ENCODE peak calls at places on chromosomes 16 and 17, in nine cellular contexts. One of them, this sample, is unnamed. For H3K36me3, the result is how much of the 10 kb centered on the place peaks cover.

GRCh38 chr17:48593840-48594411 is 347 bp upstream of the HOXB5 start:
- DNase-seq in upper lobe of left lung: peak
- DNase-seq in HCT116: no peak
- DNase-seq in prostate gland: peak
- DNase-seq in tibial nerve: peak
- DNase-seq in endothelial cell of umbilical vein: peak
- DNase-seq in uterus: peak
- DNase-seq in heart left ventricle: peak
- DNase-seq in Peyer's patch: peak
- DNase-seq in this sample: no peak

GRCh38 chr16:51148674-51149228 is 2.3 kb downstream of the SALL1 start:
- DNase-seq in upper lobe of left lung: no peak
- DNase-seq in HCT116: no peak
- DNase-seq in prostate gland: no peak
- DNase-seq in tibial nerve: no peak
- DNase-seq in endothelial cell of umbilical vein: no peak
- DNase-seq in uterus: no peak
- DNase-seq in heart left ventricle: no peak
- DNase-seq in Peyer's patch: no peak
- DNase-seq in this sample: no peak

GRCh38 chr16:82681592-82681991 is 54.8 kb downstream of the CDH13 start:
- DNase-seq in upper lobe of left lung: peak
- DNase-seq in HCT116: no peak
- DNase-seq in prostate gland: no peak
- DNase-seq in tibial nerve: no peak
- DNase-seq in endothelial cell of umbilical vein: no peak
- DNase-seq in uterus: no peak
- DNase-seq in heart left ventricle: no peak
- DNase-seq in Peyer's patch: no peak
- DNase-seq in this sample: no peak

GRCh38 chr16:75483222-75483621 is 12.0 kb downstream of the CHST6 start:
- DNase-seq in upper lobe of left lung: no peak
- DNase-seq in HCT116: peak
- DNase-seq in prostate gland: peak
- DNase-seq in tibial nerve: no peak
- DNase-seq in endothelial cell of umbilical vein: no peak
- DNase-seq in uterus: no peak
- DNase-seq in heart left ventricle: no peak
- DNase-seq in Peyer's patch: no peak
- DNase-seq in this sample: no peak

GRCh38 chr16:78844682-78845081 is 745.2 kb downstream of the WWOX start:
- DNase-seq in upper lobe of left lung: no peak
- DNase-seq in HCT116: no peak
- DNase-seq in prostate gland: no peak
- DNase-seq in tibial nerve: no peak
- DNase-seq in endothelial cell of umbilical vein: no peak
- DNase-seq in uterus: no peak
- DNase-seq in heart left ventricle: peak
- DNase-seq in Peyer's patch: no peak
- DNase-seq in this sample: no peak

GRCh38 chr17:74368341-74369152 is 1.2 kb downstream of the GPR142 start:
- DNase-seq in upper lobe of left lung: peak
- DNase-seq in HCT116: peak
- DNase-seq in prostate gland: peak
- DNase-seq in tibial nerve: peak
- DNase-seq in endothelial cell of umbilical vein: peak
- DNase-seq in uterus: peak
- DNase-seq in heart left ventricle: peak
- DNase-seq in Peyer's patch: peak
- DNase-seq in this sample: no peak

GRCh38 chr17:44536090-44536960 is 21.0 kb upstream of the FZD2 start:
- DNase-seq in upper lobe of left lung: peak
- DNase-seq in HCT116: no peak
- DNase-seq in prostate gland: no peak
- DNase-seq in tibial nerve: no peak
- DNase-seq in endothelial cell of umbilical vein: peak
- DNase-seq in uterus: no peak
- DNase-seq in heart left ventricle: peak
- DNase-seq in Peyer's patch: no peak
- DNase-seq in this sample: no peak

GRCh38 chr17:27914382-27914781 is 21.2 kb upstream of the LYRM9 start:
- DNase-seq in upper lobe of left lung: no peak
- DNase-seq in HCT116: no peak
- DNase-seq in prostate gland: no peak
- DNase-seq in tibial nerve: no peak
- DNase-seq in endothelial cell of umbilical vein: no peak
- DNase-seq in uterus: no peak
- DNase-seq in heart left ventricle: no peak
- DNase-seq in Peyer's patch: no peak
- DNase-seq in this sample: no peak

GRCh38 chr17:4886830-4887229 is 12.5 kb upstream of the C17orf107 start:
- DNase-seq in upper lobe of left lung: no peak
- DNase-seq in HCT116: no peak
- DNase-seq in prostate gland: no peak
- DNase-seq in tibial nerve: no peak
- DNase-seq in endothelial cell of umbilical vein: no peak
- DNase-seq in uterus: no peak
- DNase-seq in heart left ventricle: peak
- DNase-seq in Peyer's patch: no peak
- DNase-seq in this sample: no peak

GRCh38 chr17:8264836-8265542 is 15.9 kb downstream of the PFAS start:
- DNase-seq in upper lobe of left lung: peak
- DNase-seq in HCT116: no peak
- DNase-seq in prostate gland: no peak
- DNase-seq in tibial nerve: no peak
- DNase-seq in endothelial cell of umbilical vein: no peak
- DNase-seq in uterus: no peak
- DNase-seq in heart left ventricle: no peak
- DNase-seq in Peyer's patch: no peak
- DNase-seq in this sample: no peak

GRCh38 chr17:75588546-75589016 is 981 bp downstream of the MYO15B start:
- DNase-seq in upper lobe of left lung: no peak
- DNase-seq in HCT116: no peak
- DNase-seq in prostate gland: peak
- DNase-seq in tibial nerve: no peak
- DNase-seq in endothelial cell of umbilical vein: no peak
- DNase-seq in uterus: peak
- DNase-seq in heart left ventricle: peak
- DNase-seq in Peyer's patch: no peak
- DNase-seq in this sample: no peak

GRCh38 chr17:4199818-4200402 is 56.9 kb downstream of the CYB5D2 start:
- DNase-seq in upper lobe of left lung: no peak
- DNase-seq in HCT116: peak
- DNase-seq in prostate gland: no peak
- DNase-seq in tibial nerve: no peak
- DNase-seq in endothelial cell of umbilical vein: peak
- DNase-seq in uterus: no peak
- DNase-seq in heart left ventricle: no peak
- DNase-seq in Peyer's patch: no peak
- DNase-seq in this sample: no peak

GRCh38 chr17:39753514-39754160 is 15.9 kb downstream of the GRB7 start:
- DNase-seq in upper lobe of left lung: peak
- DNase-seq in HCT116: no peak
- DNase-seq in prostate gland: peak
- DNase-seq in tibial nerve: no peak
- DNase-seq in endothelial cell of umbilical vein: no peak
- DNase-seq in uterus: no peak
- DNase-seq in heart left ventricle: peak
- DNase-seq in Peyer's patch: peak
- DNase-seq in this sample: no peak

GRCh38 chr17:39755550-39756375 is 18.0 kb downstream of the GRB7 start:
- DNase-seq in upper lobe of left lung: no peak
- DNase-seq in HCT116: no peak
- DNase-seq in prostate gland: no peak
- DNase-seq in tibial nerve: no peak
- DNase-seq in endothelial cell of umbilical vein: no peak
- DNase-seq in uterus: no peak
- DNase-seq in heart left ventricle: no peak
- DNase-seq in Peyer's patch: peak
- DNase-seq in this sample: no peak

GRCh38 chr17:39752241-39752831 is 14.6 kb downstream of the GRB7 start:
- DNase-seq in upper lobe of left lung: peak
- DNase-seq in HCT116: no peak
- DNase-seq in prostate gland: no peak
- DNase-seq in tibial nerve: no peak
- DNase-seq in endothelial cell of umbilical vein: no peak
- DNase-seq in uterus: no peak
- DNase-seq in heart left ventricle: no peak
- DNase-seq in Peyer's patch: no peak
- DNase-seq in this sample: no peak

GRCh38 chr17:39754958-39755549 is 17.3 kb downstream of the GRB7 start:
- DNase-seq in upper lobe of left lung: no peak
- DNase-seq in HCT116: no peak
- DNase-seq in prostate gland: no peak
- DNase-seq in tibial nerve: no peak
- DNase-seq in endothelial cell of umbilical vein: no peak
- DNase-seq in uterus: no peak
- DNase-seq in heart left ventricle: no peak
- DNase-seq in Peyer's patch: peak
- DNase-seq in this sample: no peak

GRCh38 chr17:39754161-39754957 is 16.6 kb downstream of the GRB7 start:
- DNase-seq in upper lobe of left lung: peak
- DNase-seq in HCT116: peak
- DNase-seq in prostate gland: peak
- DNase-seq in tibial nerve: peak
- DNase-seq in endothelial cell of umbilical vein: peak
- DNase-seq in uterus: peak
- DNase-seq in heart left ventricle: peak
- DNase-seq in Peyer's patch: peak
- DNase-seq in this sample: peak
- TF ChIP-seq POLR2A in upper lobe of left lung: no peak
- TF ChIP-seq POLR2A in HCT116: peak
- TF ChIP-seq POLR2A in prostate gland: peak
- TF ChIP-seq POLR2A in tibial nerve: peak
- TF ChIP-seq POLR2A in endothelial cell of umbilical vein: peak
- TF ChIP-seq POLR2A in uterus: peak
- TF ChIP-seq POLR2A in heart left ventricle: peak
- TF ChIP-seq POLR2A in Peyer's patch: peak
- TF ChIP-seq POLR2A in this sample: peak

GRCh38 chr16:11034481-11034931 is 90.1 kb downstream of the CLEC16A start:
- DNase-seq in upper lobe of left lung: no peak
- DNase-seq in HCT116: no peak
- DNase-seq in prostate gland: no peak
- DNase-seq in tibial nerve: peak
- DNase-seq in endothelial cell of umbilical vein: no peak
- DNase-seq in uterus: peak
- DNase-seq in heart left ventricle: peak
- DNase-seq in Peyer's patch: no peak
- DNase-seq in this sample: no peak
- H3K36me3 ChIP-seq in upper lobe of left lung: under half
- H3K36me3 ChIP-seq in HCT116: under half
- H3K36me3 ChIP-seq in prostate gland: under half
- H3K36me3 ChIP-seq in tibial nerve: half or more
- H3K36me3 ChIP-seq in endothelial cell of umbilical vein: under half
- H3K36me3 ChIP-seq in uterus: under half
- H3K36me3 ChIP-seq in heart left ventricle: under half
- H3K36me3 ChIP-seq in Peyer's patch: under half
- H3K36me3 ChIP-seq in this sample: under half

GRCh38 chr16:22970191-22970845 is 156.4 kb downstream of the HS3ST2 start:
- DNase-seq in upper lobe of left lung: no peak
- DNase-seq in HCT116: no peak
- DNase-seq in prostate gland: no peak
- DNase-seq in tibial nerve: no peak
- DNase-seq in endothelial cell of umbilical vein: no peak
- DNase-seq in uterus: no peak
- DNase-seq in heart left ventricle: no peak
- DNase-seq in Peyer's patch: no peak
- DNase-seq in this sample: no peak
- TF ChIP-seq POLR2A in upper lobe of left lung: no peak
- TF ChIP-seq POLR2A in HCT116: no peak
- TF ChIP-seq POLR2A in prostate gland: no peak
- TF ChIP-seq POLR2A in tibial nerve: no peak
- TF ChIP-seq POLR2A in endothelial cell of umbilical vein: no peak
- TF ChIP-seq POLR2A in uterus: no peak
- TF ChIP-seq POLR2A in heart left ventricle: no peak
- TF ChIP-seq POLR2A in Peyer's patch: no peak
- TF ChIP-seq POLR2A in this sample: no peak

DNA sequence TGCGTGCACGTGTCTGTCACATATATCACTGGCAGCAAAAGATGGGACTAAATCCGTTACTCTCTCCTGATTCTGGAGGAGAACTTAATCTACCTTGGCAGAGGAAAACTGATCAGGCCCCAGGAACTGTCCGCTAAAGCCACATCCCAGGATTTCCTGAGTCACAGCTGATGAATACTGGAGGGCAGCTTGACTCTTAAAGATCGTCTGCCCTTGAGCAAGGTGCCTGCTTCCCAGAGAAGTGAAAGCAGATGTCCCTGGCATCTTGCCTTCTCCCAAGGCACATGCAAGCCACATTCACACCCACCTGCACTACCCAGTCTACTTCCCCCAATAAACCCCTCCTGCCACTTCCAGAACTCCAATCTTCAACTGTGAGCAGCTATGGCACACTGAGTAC is 99.8 kb downstream of the CPPED1 start:
- DNase-seq in upper lobe of left lung: no peak
- DNase-seq in HCT116: no peak
- DNase-seq in prostate gland: no peak
- DNase-seq in tibial nerve: no peak
- DNase-seq in endothelial cell of umbilical vein: no peak
- DNase-seq in uterus: no peak
- DNase-seq in heart left ventricle: no peak
- DNase-seq in Peyer's patch: no peak
- DNase-seq in this sample: peak
- H3K36me3 ChIP-seq in upper lobe of left lung: under half
- H3K36me3 ChIP-seq in HCT116: under half
- H3K36me3 ChIP-seq in prostate gland: under half
- H3K36me3 ChIP-seq in tibial nerve: under half
- H3K36me3 ChIP-seq in endothelial cell of umbilical vein: under half
- H3K36me3 ChIP-seq in uterus: under half
- H3K36me3 ChIP-seq in heart left ventricle: under half
- H3K36me3 ChIP-seq in Peyer's patch: under half
- H3K36me3 ChIP-seq in this sample: under half

DNA sequence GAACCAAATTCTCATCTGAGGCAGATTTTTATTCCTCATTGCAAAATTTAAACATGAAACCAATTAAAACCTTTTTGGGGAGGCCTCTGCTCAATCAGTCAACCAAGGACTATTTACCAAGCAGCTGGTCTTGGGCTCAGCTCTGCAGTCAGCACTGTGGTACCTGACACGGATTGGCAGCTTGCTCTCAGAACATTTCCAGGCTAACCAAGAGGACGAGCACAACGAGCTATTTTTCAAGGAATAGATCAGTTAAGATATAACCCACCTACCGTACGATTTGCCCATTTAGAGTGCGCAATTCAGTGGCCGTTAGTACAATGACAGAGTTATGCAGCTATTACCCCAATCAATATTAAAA is 26.4 kb upstream of the KLHDC4 start:
- DNase-seq in upper lobe of left lung: no peak
- DNase-seq in HCT116: no peak
- DNase-seq in prostate gland: no peak
- DNase-seq in tibial nerve: no peak
- DNase-seq in endothelial cell of umbilical vein: no peak
- DNase-seq in uterus: no peak
- DNase-seq in heart left ventricle: no peak
- DNase-seq in Peyer's patch: no peak
- DNase-seq in this sample: no peak
- TF ChIP-seq POLR2A in upper lobe of left lung: no peak
- TF ChIP-seq POLR2A in HCT116: no peak
- TF ChIP-seq POLR2A in prostate gland: no peak
- TF ChIP-seq POLR2A in tibial nerve: no peak
- TF ChIP-seq POLR2A in endothelial cell of umbilical vein: no peak
- TF ChIP-seq POLR2A in uterus: no peak
- TF ChIP-seq POLR2A in heart left ventricle: no peak
- TF ChIP-seq POLR2A in Peyer's patch: no peak
- TF ChIP-seq POLR2A in this sample: no peak

GRCh38 chr16:65648111-65648510 is 526.2 kb upstream of the CDH11 start:
- DNase-seq in upper lobe of left lung: no peak
- DNase-seq in HCT116: no peak
- DNase-seq in prostate gland: no peak
- DNase-seq in tibial nerve: no peak
- DNase-seq in endothelial cell of umbilical vein: no peak
- DNase-seq in uterus: no peak
- DNase-seq in heart left ventricle: no peak
- DNase-seq in Peyer's patch: no peak
- DNase-seq in this sample: no peak
- H3K36me3 ChIP-seq in upper lobe of left lung: under half
- H3K36me3 ChIP-seq in HCT116: under half
- H3K36me3 ChIP-seq in prostate gland: under half
- H3K36me3 ChIP-seq in tibial nerve: under half
- H3K36me3 ChIP-seq in endothelial cell of umbilical vein: under half
- H3K36me3 ChIP-seq in uterus: under half
- H3K36me3 ChIP-seq in heart left ventricle: under half
- H3K36me3 ChIP-seq in Peyer's patch: under half
- H3K36me3 ChIP-seq in this sample: under half

This sample was measured in suprapubic skin.